ENCODE peak calls at places on chromosome 21, in nine cellular contexts. One of them, this sample, is unnamed.

GRCh38 chr21:45769239-45769758 is 125.8 kb downstream of the PCBP3 start:
- DNase-seq in cardiac fibroblast: no peak
- DNase-seq in adrenal gland: no peak
- DNase-seq in mucosa of descending colon: no peak
- DNase-seq in NB4: no peak
- DNase-seq in uterus: no peak
- DNase-seq in PC-3: no peak
- DNase-seq in body of pancreas: no peak
- DNase-seq in lung: no peak
- DNase-seq in this sample: no peak

GRCh38 chr21:46469275-46469674 is 10.6 kb downstream of the DIP2A start:
- DNase-seq in cardiac fibroblast: no peak
- DNase-seq in adrenal gland: no peak
- DNase-seq in mucosa of descending colon: no peak
- DNase-seq in NB4: no peak
- DNase-seq in uterus: no peak
- DNase-seq in PC-3: no peak
- DNase-seq in body of pancreas: no peak
- DNase-seq in lung: no peak
- DNase-seq in this sample: no peak

GRCh38 chr21:20996421-20997307 is 1.5 kb upstream of the NCAM2 start:
- DNase-seq in cardiac fibroblast: peak
- DNase-seq in adrenal gland: no peak
- DNase-seq in mucosa of descending colon: no peak
- DNase-seq in NB4: no peak
- DNase-seq in uterus: no peak
- DNase-seq in PC-3: peak
- DNase-seq in body of pancreas: no peak
- DNase-seq in lung: no peak
- DNase-seq in this sample: no peak

GRCh38 chr21:22556829-22557228 is 1558.6 kb downstream of the NCAM2 start:
- DNase-seq in cardiac fibroblast: no peak
- DNase-seq in adrenal gland: no peak
- DNase-seq in mucosa of descending colon: no peak
- DNase-seq in NB4: no peak
- DNase-seq in uterus: no peak
- DNase-seq in PC-3: no peak
- DNase-seq in body of pancreas: no peak
- DNase-seq in lung: no peak
- DNase-seq in this sample: no peak

GRCh38 chr21:39066829-39067785 is 116.1 kb downstream of the PSMG1 start:
- DNase-seq in cardiac fibroblast: peak
- DNase-seq in adrenal gland: no peak
- DNase-seq in mucosa of descending colon: no peak
- DNase-seq in NB4: no peak
- DNase-seq in uterus: no peak
- DNase-seq in PC-3: no peak
- DNase-seq in body of pancreas: no peak
- DNase-seq in lung: no peak
- DNase-seq in this sample: no peak

GRCh38 chr21:15139881-15140280 is 75.1 kb upstream of the NRIP1 start:
- DNase-seq in cardiac fibroblast: no peak
- DNase-seq in adrenal gland: no peak
- DNase-seq in mucosa of descending colon: no peak
- DNase-seq in NB4: no peak
- DNase-seq in uterus: no peak
- DNase-seq in PC-3: no peak
- DNase-seq in body of pancreas: no peak
- DNase-seq in lung: no peak
- DNase-seq in this sample: no peak

GRCh38 chr21:36337099-36337509 is 17.1 kb downstream of the MORC3 start:
- DNase-seq in cardiac fibroblast: peak
- DNase-seq in adrenal gland: no peak
- DNase-seq in mucosa of descending colon: no peak
- DNase-seq in NB4: no peak
- DNase-seq in uterus: no peak
- DNase-seq in PC-3: peak
- DNase-seq in body of pancreas: no peak
- DNase-seq in lung: no peak
- DNase-seq in this sample: no peak

GRCh38 chr21:38486705-38487104 is 11.6 kb downstream of the ERG start:
- DNase-seq in cardiac fibroblast: no peak
- DNase-seq in adrenal gland: no peak
- DNase-seq in mucosa of descending colon: no peak
- DNase-seq in NB4: no peak
- DNase-seq in uterus: no peak
- DNase-seq in PC-3: no peak
- DNase-seq in body of pancreas: no peak
- DNase-seq in lung: no peak
- DNase-seq in this sample: no peak

GRCh38 chr21:39647476-39647875 is 34.7 kb downstream of the B3GALT5 start:
- DNase-seq in cardiac fibroblast: no peak
- DNase-seq in adrenal gland: no peak
- DNase-seq in mucosa of descending colon: no peak
- DNase-seq in NB4: peak
- DNase-seq in uterus: no peak
- DNase-seq in PC-3: peak
- DNase-seq in body of pancreas: no peak
- DNase-seq in lung: no peak
- DNase-seq in this sample: peak

GRCh38 chr21:16742116-16742515 is 770.7 kb upstream of the CXADR start:
- DNase-seq in cardiac fibroblast: peak
- DNase-seq in adrenal gland: peak
- DNase-seq in mucosa of descending colon: no peak
- DNase-seq in NB4: no peak
- DNase-seq in uterus: peak
- DNase-seq in PC-3: no peak
- DNase-seq in body of pancreas: no peak
- DNase-seq in lung: no peak
- DNase-seq in this sample: no peak

GRCh38 chr21:42439284-42440186 is 35.8 kb downstream of the UBASH3A start:
- DNase-seq in cardiac fibroblast: no peak
- DNase-seq in adrenal gland: no peak
- DNase-seq in mucosa of descending colon: peak
- DNase-seq in NB4: peak
- DNase-seq in uterus: no peak
- DNase-seq in PC-3: no peak
- DNase-seq in body of pancreas: no peak
- DNase-seq in lung: no peak
- DNase-seq in this sample: no peak

GRCh38 chr21:20882462-20883415 is 115.5 kb upstream of the NCAM2 start:
- DNase-seq in cardiac fibroblast: peak
- DNase-seq in adrenal gland: peak
- DNase-seq in mucosa of descending colon: no peak
- DNase-seq in NB4: peak
- DNase-seq in uterus: no peak
- DNase-seq in PC-3: peak
- DNase-seq in body of pancreas: peak
- DNase-seq in lung: no peak
- DNase-seq in this sample: no peak

GRCh38 chr21:39525129-39525528 is 73.4 kb downstream of the SH3BGR start:
- DNase-seq in cardiac fibroblast: no peak
- DNase-seq in adrenal gland: peak
- DNase-seq in mucosa of descending colon: no peak
- DNase-seq in NB4: no peak
- DNase-seq in uterus: no peak
- DNase-seq in PC-3: no peak
- DNase-seq in body of pancreas: no peak
- DNase-seq in lung: peak
- DNase-seq in this sample: no peak

GRCh38 chr21:24671901-24672300 is 935.4 kb downstream of the MRPL39 start:
- DNase-seq in cardiac fibroblast: no peak
- DNase-seq in adrenal gland: no peak
- DNase-seq in mucosa of descending colon: no peak
- DNase-seq in NB4: no peak
- DNase-seq in uterus: no peak
- DNase-seq in PC-3: peak
- DNase-seq in body of pancreas: no peak
- DNase-seq in lung: no peak
- DNase-seq in this sample: no peak

GRCh38 chr21:44929799-44930542 is 9.3 kb upstream of the ITGB2 start:
- DNase-seq in cardiac fibroblast: no peak
- DNase-seq in adrenal gland: no peak
- DNase-seq in mucosa of descending colon: peak
- DNase-seq in NB4: no peak
- DNase-seq in uterus: no peak
- DNase-seq in PC-3: no peak
- DNase-seq in body of pancreas: no peak
- DNase-seq in lung: no peak
- DNase-seq in this sample: no peak

GRCh38 chr21:43758132-43758619 is 17.9 kb downstream of the CSTB start:
- DNase-seq in cardiac fibroblast: peak
- DNase-seq in adrenal gland: peak
- DNase-seq in mucosa of descending colon: no peak
- DNase-seq in NB4: no peak
- DNase-seq in uterus: peak
- DNase-seq in PC-3: no peak
- DNase-seq in body of pancreas: no peak
- DNase-seq in lung: no peak
- DNase-seq in this sample: no peak

GRCh38 chr21:44817914-44818635 is at the start of gene SUMO3:
- DNase-seq in cardiac fibroblast: peak
- DNase-seq in adrenal gland: peak
- DNase-seq in mucosa of descending colon: peak
- DNase-seq in NB4: peak
- DNase-seq in uterus: peak
- DNase-seq in PC-3: peak
- DNase-seq in body of pancreas: peak
- DNase-seq in lung: peak
- DNase-seq in this sample: no peak

DNA sequence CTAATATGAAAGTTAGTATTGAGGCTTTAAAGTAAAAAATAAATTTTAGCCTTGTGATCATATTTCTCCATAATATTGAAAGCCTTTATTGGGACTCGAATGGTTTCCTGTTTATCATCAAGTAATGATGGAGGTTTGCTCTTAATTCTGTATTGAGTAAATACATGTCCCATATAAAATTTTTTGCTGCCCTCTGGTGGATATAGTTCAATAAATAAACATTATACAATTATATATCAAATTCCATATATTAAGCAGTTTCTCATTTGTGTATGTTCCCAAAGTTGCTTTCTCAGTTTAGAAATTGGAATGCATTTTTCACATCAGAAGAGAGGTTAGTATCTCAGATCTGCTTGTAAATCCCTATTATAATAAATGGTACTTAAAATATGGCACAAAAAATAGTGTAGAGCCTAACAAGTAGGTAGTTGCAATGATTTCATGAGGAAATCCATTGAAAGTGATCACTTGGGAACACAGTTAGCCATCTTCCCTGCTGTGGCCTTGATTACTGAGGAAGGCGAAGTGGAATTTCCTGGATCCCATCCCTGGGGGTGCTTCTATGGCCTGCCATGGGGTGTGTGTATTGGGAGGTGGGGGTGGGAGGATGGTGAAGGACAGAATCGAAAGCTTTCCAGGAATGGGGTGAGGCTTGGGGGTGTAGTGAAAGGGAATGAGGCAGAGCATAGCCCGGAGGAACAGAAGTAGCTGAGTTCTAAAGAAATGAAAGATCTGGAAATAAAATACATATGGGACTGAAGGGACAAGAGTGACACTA is 84.1 kb upstream of the C21orf91 start:
- DNase-seq in cardiac fibroblast: peak
- DNase-seq in adrenal gland: no peak
- DNase-seq in mucosa of descending colon: no peak
- DNase-seq in NB4: peak
- DNase-seq in uterus: no peak
- DNase-seq in PC-3: peak
- DNase-seq in body of pancreas: no peak
- DNase-seq in lung: no peak
- DNase-seq in this sample: no peak
- TF ChIP-seq CTCF in cardiac fibroblast: no peak
- TF ChIP-seq CTCF in adrenal gland: peak
- TF ChIP-seq CTCF in mucosa of descending colon: no peak
- TF ChIP-seq CTCF in NB4: no peak
- TF ChIP-seq CTCF in uterus: no peak
- TF ChIP-seq CTCF in PC-3: peak
- TF ChIP-seq CTCF in body of pancreas: no peak
- TF ChIP-seq CTCF in lung: peak
- TF ChIP-seq CTCF in this sample: no peak

DNA sequence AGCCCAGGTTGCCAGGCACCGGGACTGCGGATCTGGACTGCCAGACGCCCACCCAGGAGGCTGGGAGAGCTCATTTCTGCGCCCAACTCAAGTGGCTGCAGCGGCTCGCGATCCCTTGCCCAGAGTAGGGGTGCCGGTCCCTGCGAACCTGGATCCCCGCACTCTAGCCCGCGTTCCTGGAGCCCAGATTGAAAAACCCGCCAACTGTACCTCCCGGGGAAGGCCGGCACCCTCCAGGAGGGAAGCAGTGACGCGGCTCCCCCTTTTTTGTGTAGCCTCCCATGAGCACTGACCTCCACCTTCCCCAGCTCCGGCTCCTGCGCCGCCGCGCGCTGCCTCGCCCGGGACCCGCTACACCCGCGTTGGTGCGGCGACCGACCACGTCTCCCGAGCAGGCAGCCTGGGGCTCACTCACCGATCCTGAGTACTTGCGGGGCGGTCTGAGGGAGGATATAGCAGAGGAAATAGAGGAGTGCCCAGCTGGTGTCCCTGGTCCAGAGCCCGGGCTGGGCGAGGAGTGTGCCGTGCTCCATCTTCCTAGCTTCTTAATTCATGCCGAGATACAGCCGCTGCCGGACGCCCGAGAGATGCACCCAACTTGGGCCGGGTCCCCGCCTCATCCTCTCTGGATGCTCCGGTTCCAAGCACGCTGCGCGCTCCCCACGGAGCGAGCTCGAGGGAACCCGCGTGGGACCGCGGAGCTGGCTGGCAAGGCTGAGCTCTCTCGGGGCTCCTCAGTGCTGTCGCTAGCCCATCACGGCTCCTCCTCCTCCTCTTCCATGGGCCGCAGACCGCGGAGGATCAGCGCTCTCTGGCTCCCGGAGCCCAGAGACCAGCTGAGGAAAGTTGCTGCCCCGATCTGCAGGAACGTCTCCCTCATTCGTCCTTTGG is 583 bp downstream of the GRIK1 start:
- DNase-seq in cardiac fibroblast: no peak
- DNase-seq in adrenal gland: no peak
- DNase-seq in mucosa of descending colon: peak
- DNase-seq in NB4: no peak
- DNase-seq in uterus: no peak
- DNase-seq in PC-3: no peak
- DNase-seq in body of pancreas: no peak
- DNase-seq in lung: no peak
- DNase-seq in this sample: no peak
- H3K4me3 ChIP-seq in cardiac fibroblast: peak
- H3K4me3 ChIP-seq in adrenal gland: no peak
- H3K4me3 ChIP-seq in mucosa of descending colon: no peak
- H3K4me3 ChIP-seq in NB4: no peak
- H3K4me3 ChIP-seq in uterus: no peak
- H3K4me3 ChIP-seq in PC-3: no peak
- H3K4me3 ChIP-seq in body of pancreas: peak
- H3K4me3 ChIP-seq in lung: no peak
- H3K4me3 ChIP-seq in this sample: peak

GRCh38 chr21:41369105-41369914 is 7.5 kb downstream of the MX2 start:
- DNase-seq in cardiac fibroblast: peak
- DNase-seq in adrenal gland: no peak
- DNase-seq in mucosa of descending colon: peak
- DNase-seq in NB4: peak
- DNase-seq in uterus: peak
- DNase-seq in PC-3: no peak
- DNase-seq in body of pancreas: peak
- DNase-seq in lung: no peak
- DNase-seq in this sample: no peak
- TF ChIP-seq CTCF in cardiac fibroblast: no peak
- TF ChIP-seq CTCF in adrenal gland: no peak
- TF ChIP-seq CTCF in mucosa of descending colon: no peak
- TF ChIP-seq CTCF in NB4: no peak
- TF ChIP-seq CTCF in uterus: no peak
- TF ChIP-seq CTCF in PC-3: no peak
- TF ChIP-seq CTCF in body of pancreas: peak
- TF ChIP-seq CTCF in lung: no peak
- TF ChIP-seq CTCF in this sample: peak

GRCh38 chr21:37455504-37455911 is 88.9 kb downstream of the DYRK1A start:
- DNase-seq in cardiac fibroblast: peak
- DNase-seq in adrenal gland: no peak
- DNase-seq in mucosa of descending colon: no peak
- DNase-seq in NB4: no peak
- DNase-seq in uterus: no peak
- DNase-seq in PC-3: no peak
- DNase-seq in body of pancreas: no peak
- DNase-seq in lung: no peak
- DNase-seq in this sample: no peak
- H3K4me3 ChIP-seq in cardiac fibroblast: no peak
- H3K4me3 ChIP-seq in adrenal gland: no peak
- H3K4me3 ChIP-seq in mucosa of descending colon: no peak
- H3K4me3 ChIP-seq in NB4: no peak
- H3K4me3 ChIP-seq in uterus: no peak
- H3K4me3 ChIP-seq in PC-3: no peak
- H3K4me3 ChIP-seq in body of pancreas: no peak
- H3K4me3 ChIP-seq in lung: no peak
- H3K4me3 ChIP-seq in this sample: no peak